ENCODE peak calls at places on chromosomes 16 and 17, in ten cellular contexts. J is nephron progenitor cell, L is glutamatergic neuron, T is A549, D is cardiac fibroblast, U is AG10803, Z is body of pancreas, Q is adrenal gland, G is heart right ventricle, S is dorsolateral prefrontal cortex. N is an unnamed sample.

GRCh38 chr17:66837226-66837625 is 2.3 kb downstream of the CACNG5 start:
- DNase-seq in J (no peak), L (no peak), T (no peak), D (no peak), U (no peak), Z (no peak), Q (no peak), G (no peak), S (no peak), N (no peak)

GRCh38 chr16:53852678-53853077 is 148.7 kb downstream of the FTO start:
- DNase-seq in J (no peak), L (no peak), T (no peak), D (peak; percentile 45), U (no peak), Z (no peak), Q (no peak), G (no peak), S (no peak), N (no peak)

GRCh38 chr16:19410435-19411153 is 7.1 kb upstream of the TMC5 start:
- DNase-seq in J (peak; percentile 63), L (peak; percentile 66), T (peak; percentile 62), D (no peak), U (no peak), Z (peak; percentile 32), Q (no peak), G (peak; percentile 9), S (no peak), N (no peak)

GRCh38 chr17:82287849-82288601 is 14.5 kb upstream of the CSNK1D start:
- DNase-seq in J (no peak), L (no peak), T (peak; percentile 85), D (peak; percentile 99), U (peak; percentile 80), Z (peak; percentile 98), Q (peak; percentile 89), G (peak; percentile 78), S (no peak), N (peak; percentile 75)

GRCh38 chr16:71402674-71403073 is 39.2 kb downstream of the TLE7 start:
- DNase-seq in J (no peak), L (no peak), T (no peak), D (no peak), U (no peak), Z (no peak), Q (no peak), G (no peak), S (no peak), N (no peak)

GRCh38 chr16:1947369-1947670 is 4.3 kb upstream of the MSRB1 start:
- DNase-seq in J (no peak), L (no peak), T (no peak), D (no peak), U (no peak), Z (no peak), Q (no peak), G (no peak), S (no peak), N (no peak)

GRCh38 chr16:69393898-69394849 is 8.4 kb upstream of the TERF2 start:
- DNase-seq in J (no peak), L (no peak), T (no peak), D (no peak), U (no peak), Z (no peak), Q (no peak), G (no peak), S (no peak), N (no peak)

GRCh38 chr17:38352245-38353083 is 820 bp downstream of the SOCS7 start:
- DNase-seq in J (peak; percentile 54), L (peak; percentile 66), T (peak; percentile 29), D (peak; percentile 28), U (peak; percentile 17), Z (peak; percentile 41), Q (peak; percentile 33), G (peak; percentile 39), S (peak; percentile 29), N (peak; percentile 63)

DNA sequence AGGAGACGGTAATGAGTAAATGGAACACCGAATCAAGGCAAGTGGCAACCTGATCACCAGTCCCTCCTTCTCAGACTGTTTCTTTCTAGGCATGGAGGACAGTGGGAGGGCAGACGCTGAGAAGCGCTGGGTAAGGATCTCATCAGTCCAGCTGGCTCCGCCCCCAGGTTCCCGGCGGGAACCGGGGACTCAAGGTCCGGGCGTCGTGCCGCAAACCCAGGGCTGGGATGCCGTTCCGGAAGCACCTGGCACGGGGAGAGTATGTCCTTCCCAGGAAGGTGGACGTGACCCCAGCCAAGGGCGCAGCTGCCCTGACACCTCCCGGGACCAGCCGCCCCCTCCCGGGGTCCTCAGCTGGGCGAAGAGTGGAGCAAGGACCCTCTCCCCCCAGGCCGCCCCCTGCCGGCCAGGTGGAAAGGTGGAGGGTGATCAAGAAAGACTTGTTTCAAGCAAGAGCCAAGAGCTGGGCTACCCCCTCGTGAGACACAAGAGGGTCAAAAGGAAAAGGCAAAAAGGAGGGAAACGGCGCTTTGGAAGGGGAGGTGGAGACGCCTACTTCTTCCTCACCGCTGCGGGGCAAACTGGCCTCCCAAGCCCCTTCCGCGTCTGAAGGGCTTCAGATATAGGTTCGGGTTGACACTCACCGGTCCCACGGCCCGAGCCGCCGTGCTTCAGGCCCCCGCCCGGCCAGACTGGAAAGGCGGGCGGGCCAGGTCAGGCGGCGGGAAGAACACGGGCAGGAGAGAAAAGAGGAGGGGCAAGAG is at the start of gene MYO19:
- DNase-seq in J (peak; percentile 73), L (peak; percentile 73), T (peak; percentile 93), D (peak; percentile 57), U (peak; percentile 43), Z (peak; percentile 74), Q (peak; percentile 79), G (peak; percentile 67), S (peak; percentile 68), N (peak; percentile 84)
- TF ChIP-seq CTCF in J (peak; percentile 65), L (peak; percentile 86), T (peak; percentile 81), D (peak; percentile 55), U (peak; percentile 35), Z (peak; percentile 62), Q (peak; percentile 36), G (peak; percentile 58), S (peak; percentile 43), N (peak; percentile 51)

GRCh38 chr17:3002538-3003301 is 60.7 kb downstream of the OR1D5 start:
- DNase-seq in J (no peak), L (no peak), T (no peak), D (no peak), U (no peak), Z (peak; percentile 52), Q (no peak), G (no peak), S (peak; percentile 28), N (no peak)
- TF ChIP-seq CTCF in J (no peak), L (no peak), T (no peak), D (no peak), U (no peak), Z (no peak), Q (no peak), G (no peak), S (no peak), N (no peak)

GRCh38 chr16:6576646-6577045 is 756.0 kb upstream of the RBFOX1 start:
- DNase-seq in J (no peak), L (no peak), T (no peak), D (no peak), U (no peak), Z (no peak), Q (no peak), G (no peak), S (no peak), N (no peak)

GRCh38 chr16:6570520-6570919 is 762.1 kb upstream of the RBFOX1 start:
- DNase-seq in J (no peak), L (no peak), T (no peak), D (no peak), U (no peak), Z (no peak), Q (no peak), G (no peak), S (no peak), N (no peak)

GRCh38 chr16:6573577-6573976 is 759.1 kb upstream of the RBFOX1 start:
- DNase-seq in J (peak; percentile 68), L (peak; percentile 72), T (no peak), D (no peak), U (no peak), Z (peak; percentile 18), Q (no peak), G (peak; percentile 11), S (peak; percentile 83), N (peak; percentile 55)

GRCh38 chr16:6571044-6571443 is 761.6 kb upstream of the RBFOX1 start:
- DNase-seq in J (peak; percentile 11), L (peak; percentile 21), T (no peak), D (no peak), U (no peak), Z (no peak), Q (no peak), G (no peak), S (no peak), N (no peak)

DNA sequence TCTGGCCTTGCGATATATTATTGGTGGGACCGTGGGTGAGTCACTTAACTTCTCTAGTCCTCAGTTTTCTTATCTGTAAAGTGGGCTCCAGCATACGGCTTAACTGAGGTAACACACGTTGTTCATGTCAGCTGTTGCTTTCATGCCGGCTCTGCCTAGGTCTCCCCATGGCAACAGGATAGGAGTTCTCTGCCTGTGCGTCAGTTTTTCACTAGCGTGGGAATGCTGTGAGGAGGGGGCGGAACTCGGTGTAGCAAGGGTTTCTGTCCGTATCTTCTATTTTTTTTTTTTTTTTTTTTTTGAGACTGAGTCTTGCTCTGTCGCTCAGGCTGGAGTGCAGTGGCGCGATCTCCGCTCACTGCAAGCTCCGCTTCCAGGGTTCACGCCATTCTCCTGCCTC is 758.5 kb upstream of the RBFOX1 start:
- DNase-seq in J (no peak), L (no peak), T (no peak), D (no peak), U (no peak), Z (no peak), Q (no peak), G (no peak), S (peak; percentile 40), N (no peak)
- TF ChIP-seq CTCF in J (no peak), L (no peak), T (no peak), D (no peak), U (no peak), Z (no peak), Q (no peak), G (no peak), S (no peak), N (no peak)

GRCh38 chr16:67409631-67410030 is 6.6 kb downstream of the ZDHHC1 start:
- DNase-seq in J (no peak), L (no peak), T (no peak), D (no peak), U (no peak), Z (peak; percentile 43), Q (no peak), G (no peak), S (no peak), N (no peak)

GRCh38 chr16:67406111-67406593 is 10.1 kb downstream of the ZDHHC1 start:
- DNase-seq in J (no peak), L (no peak), T (no peak), D (no peak), U (peak; percentile 62), Z (no peak), Q (no peak), G (peak; percentile 51), S (no peak), N (peak; percentile 77)

GRCh38 chr16:67406628-67407027 is 9.6 kb downstream of the ZDHHC1 start:
- DNase-seq in J (no peak), L (no peak), T (no peak), D (peak; percentile 80), U (peak; percentile 88), Z (no peak), Q (no peak), G (no peak), S (no peak), N (no peak)

GRCh38 chr16:67407176-67407787 is 9.0 kb downstream of the ZDHHC1 start:
- DNase-seq in J (no peak), L (no peak), T (no peak), D (peak; percentile 56), U (peak; percentile 49), Z (no peak), Q (no peak), G (no peak), S (no peak), N (no peak)

DNA sequence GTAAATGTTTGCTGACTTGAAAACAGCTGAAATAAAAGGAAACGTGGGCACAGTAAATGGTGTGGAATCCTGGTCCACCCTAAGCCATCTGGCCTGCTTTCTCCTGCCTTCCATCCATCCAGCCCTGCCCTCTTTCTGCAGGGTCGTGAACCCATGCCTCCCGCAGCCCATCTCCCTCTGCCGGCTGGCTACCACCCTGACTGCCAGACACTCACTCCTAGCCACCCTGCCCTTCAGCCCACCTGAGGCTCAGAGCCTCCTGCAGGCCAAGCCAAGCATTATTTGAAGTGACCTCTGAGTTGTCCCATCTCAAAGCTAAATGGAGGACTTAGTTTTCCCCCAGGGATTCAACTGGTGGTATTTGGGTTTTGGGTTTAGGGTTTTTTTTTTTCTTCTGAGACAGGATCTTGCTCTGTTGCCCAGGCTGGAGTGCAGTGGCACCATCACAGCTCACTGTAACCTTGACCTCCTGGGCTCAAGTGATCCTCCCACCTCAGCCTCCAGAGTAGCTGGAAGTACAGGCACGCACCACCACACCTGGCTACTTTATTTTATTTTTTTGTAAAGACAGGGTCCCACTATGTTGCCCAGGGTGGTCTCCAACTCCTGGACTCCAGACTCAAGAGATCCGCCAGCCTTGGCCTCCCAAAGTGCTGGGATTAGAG is 8.4 kb downstream of the ZDHHC1 start:
- DNase-seq in J (no peak), L (no peak), T (no peak), D (no peak), U (no peak), Z (no peak), Q (no peak), G (no peak), S (no peak), N (no peak)
- TF ChIP-seq CTCF in J (no peak), L (no peak), T (no peak), D (peak; percentile 23), U (peak; percentile 23), Z (no peak), Q (no peak), G (no peak), S (no peak), N (no peak)

N was measured in psoas muscle.